ENCODE peak calls at places on chromosomes 13 and 19, in ten cellular contexts. U, X, R, G, N, B, J, O, Z and L are unnamed samples.

GRCh38 chr13:40668335-40668734 is 1.9 kb upstream of the FOXO1 start:
- DNase-seq in U (peak; percentile 22), X (no peak), R (peak; percentile 64), G (peak; percentile 28), N (peak; percentile 80), B (no peak), J (no peak), O (peak; percentile 64), Z (no peak), L (peak; percentile 13)

GRCh38 chr13:58592052-58592451 is 960.5 kb downstream of the PCDH17 start:
- DNase-seq in U (no peak), X (no peak), R (no peak), G (no peak), N (no peak), B (no peak), J (no peak), O (no peak), Z (no peak), L (no peak)

GRCh38 chr19:44847144-44848035 is 1.3 kb downstream of the NECTIN2 start:
- DNase-seq in U (peak; percentile 90), X (peak; percentile 92), R (peak; percentile 75), G (peak; percentile 56), N (peak; percentile 85), B (peak; percentile 62), J (peak; percentile 32), O (peak; percentile 81), Z (peak; percentile 20), L (peak; percentile 65)

GRCh38 chr13:84917252-84917878 is 881.9 kb downstream of the SLITRK6 start:
- DNase-seq in U (no peak), X (no peak), R (no peak), G (no peak), N (peak; percentile 21), B (peak; percentile 60), J (no peak), O (no peak), Z (no peak), L (no peak)

GRCh38 chr19:38173324-38174041 is 50.5 kb downstream of the DPF1 start:
- DNase-seq in U (no peak), X (peak; percentile 28), R (no peak), G (no peak), N (no peak), B (no peak), J (peak; percentile 58), O (no peak), Z (no peak), L (no peak)

GRCh38 chr13:85411608-85412007 is 387.6 kb downstream of the SLITRK6 start:
- DNase-seq in U (no peak), X (no peak), R (no peak), G (no peak), N (no peak), B (no peak), J (no peak), O (no peak), Z (no peak), L (no peak)

GRCh38 chr13:36766295-36766694 is 52.7 kb upstream of the RFXAP start:
- DNase-seq in U (peak; percentile 26), X (no peak), R (no peak), G (no peak), N (peak; percentile 17), B (peak; percentile 60), J (no peak), O (no peak), Z (no peak), L (no peak)

GRCh38 chr13:83634601-83635000 is 247.7 kb downstream of the SLITRK1 start:
- DNase-seq in U (no peak), X (no peak), R (no peak), G (no peak), N (no peak), B (no peak), J (no peak), O (no peak), Z (no peak), L (no peak)

GRCh38 chr13:43005460-43006236 is 13.6 kb upstream of the EPSTI1 start:
- DNase-seq in U (no peak), X (no peak), R (no peak), G (no peak), N (peak; percentile 28), B (peak; percentile 61), J (no peak), O (no peak), Z (no peak), L (no peak)

GRCh38 chr13:33728271-33729037 is 89.5 kb upstream of the RFC3 start:
- DNase-seq in U (no peak), X (no peak), R (no peak), G (no peak), N (no peak), B (peak; percentile 63), J (no peak), O (no peak), Z (no peak), L (no peak)

GRCh38 chr13:39148513-39148961 is 110.3 kb downstream of the NHLRC3 start:
- DNase-seq in U (no peak), X (no peak), R (no peak), G (no peak), N (no peak), B (no peak), J (no peak), O (no peak), Z (no peak), L (no peak)

GRCh38 chr19:651114-651818 is 11.6 kb downstream of the FGF22 start:
- DNase-seq in U (no peak), X (no peak), R (no peak), G (no peak), N (no peak), B (no peak), J (no peak), O (no peak), Z (no peak), L (no peak)

GRCh38 chr19:38726761-38727301 is 17.4 kb downstream of the CAPN12 start:
- DNase-seq in U (no peak), X (no peak), R (no peak), G (no peak), N (no peak), B (no peak), J (no peak), O (no peak), Z (no peak), L (no peak)

GRCh38 chr13:40982772-40983171 is 36.3 kb downstream of the ELF1 start:
- DNase-seq in U (no peak), X (no peak), R (peak; percentile 74), G (no peak), N (no peak), B (no peak), J (no peak), O (no peak), Z (no peak), L (no peak)

GRCh38 chr19:3593156-3593555 is 7.9 kb downstream of the GIPC3 start:
- DNase-seq in U (no peak), X (no peak), R (no peak), G (no peak), N (peak; percentile 75), B (no peak), J (no peak), O (peak; percentile 73), Z (no peak), L (no peak)
- TF ChIP-seq CTCF in U (no peak), X (no peak), R (no peak), G (no peak), N (peak; percentile 51), B (no peak), J (no peak), O (peak; percentile 62), Z (no peak), L (no peak)

GRCh38 chr19:32418155-32418554 is 12.6 kb downstream of the DPY19L3 start:
- DNase-seq in U (no peak), X (no peak), R (peak; percentile 30), G (no peak), N (no peak), B (no peak), J (no peak), O (no peak), Z (no peak), L (no peak)

GRCh38 chr19:32421589-32422361 is 16.2 kb downstream of the DPY19L3 start:
- DNase-seq in U (no peak), X (no peak), R (peak; percentile 82), G (no peak), N (no peak), B (no peak), J (no peak), O (no peak), Z (no peak), L (no peak)

GRCh38 chr19:32422435-32422834 is 16.9 kb downstream of the DPY19L3 start:
- DNase-seq in U (no peak), X (no peak), R (no peak), G (no peak), N (no peak), B (no peak), J (no peak), O (no peak), Z (no peak), L (no peak)

GRCh38 chr19:32415246-32415645 is 9.7 kb downstream of the DPY19L3 start:
- DNase-seq in U (no peak), X (no peak), R (no peak), G (no peak), N (no peak), B (no peak), J (no peak), O (no peak), Z (no peak), L (no peak)

GRCh38 chr19:32416749-32417469 is 11.3 kb downstream of the DPY19L3 start:
- DNase-seq in U (no peak), X (no peak), R (peak; percentile 18), G (no peak), N (no peak), B (no peak), J (no peak), O (no peak), Z (no peak), L (no peak)
- TF ChIP-seq CTCF in U (no peak), X (no peak), R (no peak), G (no peak), N (no peak), B (no peak), J (no peak), O (no peak), Z (no peak), L (no peak)

DNA sequence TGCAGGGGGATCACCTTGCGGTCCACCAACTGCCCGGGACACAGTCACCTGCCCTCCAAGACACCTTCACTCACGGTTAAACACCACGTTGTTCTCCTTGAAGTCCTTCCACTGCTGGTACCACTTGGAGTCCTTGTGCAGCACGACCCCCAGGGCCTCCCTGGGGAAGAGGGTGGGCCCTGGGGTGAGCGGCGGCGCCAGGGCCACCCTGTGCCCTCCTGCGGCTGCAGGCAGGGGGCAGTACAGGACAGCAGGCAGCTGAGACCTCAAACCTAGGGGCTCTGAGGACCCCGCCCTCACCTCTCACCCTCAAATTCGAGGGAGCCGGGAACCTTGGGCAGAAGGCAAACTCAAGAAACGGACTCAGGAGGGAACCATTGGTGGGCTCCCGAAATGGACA is 7.5 kb upstream of the CTXN1 start:
- DNase-seq in U (no peak), X (no peak), R (no peak), G (no peak), N (peak; percentile 41), B (no peak), J (no peak), O (no peak), Z (no peak), L (no peak)
- TF ChIP-seq CTCF in U (no peak), X (no peak), R (peak; percentile 54), G (peak; percentile 23), N (peak; percentile 56), B (peak; percentile 74), J (peak; percentile 53), O (peak; percentile 59), Z (peak; percentile 45), L (peak; percentile 34)

DNA sequence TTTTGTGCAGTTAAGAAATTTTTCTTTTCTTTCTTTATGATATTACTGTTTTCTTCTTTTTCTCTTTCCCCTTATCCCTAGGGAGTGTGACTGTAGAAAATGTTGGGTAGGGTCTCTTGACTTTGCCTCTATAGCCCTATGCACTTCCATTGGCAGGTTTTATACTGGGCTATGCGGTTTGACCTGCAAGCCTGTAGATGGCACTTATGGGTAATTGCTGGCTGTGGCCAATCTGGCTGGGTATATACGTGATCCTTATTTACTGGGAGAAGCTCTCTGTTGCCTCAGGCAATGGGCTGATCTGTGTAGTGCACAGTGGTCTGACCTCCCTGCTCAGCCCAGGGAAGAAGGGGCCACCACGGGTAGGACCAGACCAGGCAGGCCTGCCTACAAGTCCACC is 78.8 kb downstream of the RAP2A start:
- DNase-seq in U (no peak), X (no peak), R (no peak), G (no peak), N (no peak), B (no peak), J (peak; percentile 17), O (no peak), Z (no peak), L (no peak)
- TF ChIP-seq CTCF in U (no peak), X (no peak), R (no peak), G (no peak), N (no peak), B (no peak), J (peak; percentile 25), O (peak; percentile 34), Z (no peak), L (no peak)